ENCODE peak calls at places on chromosomes 13 and 19, in five cellular contexts. P, J, U, O and D are unnamed samples.
A peak's percentile ranks its signal among the peaks of the same experiment; 100 is the strongest.

GRCh38 chr19:16134510-16134909 is 9.0 kb upstream of the HSH2D start:
- DNase-seq in P (no peak), J (no peak), U (no peak), O (no peak), D (no peak)

GRCh38 chr13:60134376-60134775 is 29.4 kb downstream of the DIAPH3 start:
- DNase-seq in P (no peak), J (no peak), U (peak; percentile 2), O (no peak), D (no peak)

GRCh38 chr13:64482373-64482772 is 2747.8 kb downstream of the PCDH9 start:
- DNase-seq in P (no peak), J (no peak), U (no peak), O (no peak), D (no peak)

GRCh38 chr19:50510700-50511068 is 307 bp downstream of the JOSD2 start:
- DNase-seq in P (no peak), J (no peak), U (no peak), O (no peak), D (no peak)

GRCh38 chr19:51339313-51339686 is 2.6 kb downstream of the VSIG10L start:
- DNase-seq in P (no peak), J (no peak), U (no peak), O (no peak), D (no peak)

GRCh38 chr13:105207586-105208293 is 1327.7 kb downstream of the EFNB2 start:
- DNase-seq in P (no peak), J (no peak), U (no peak), O (no peak), D (no peak)

GRCh38 chr19:10262771-10263170 is 8.1 kb upstream of the ICAM1 start:
- DNase-seq in P (no peak), J (no peak), U (no peak), O (no peak), D (no peak)

GRCh38 chr13:30341815-30342570 is 34.6 kb upstream of the KATNAL1 start:
- DNase-seq in P (peak; percentile 91), J (no peak), U (no peak), O (peak; percentile 85), D (peak; percentile 86)

GRCh38 chr19:40607898-40608621 is 6.9 kb downstream of the LTBP4 start:
- DNase-seq in P (no peak), J (no peak), U (no peak), O (no peak), D (no peak)

GRCh38 chr19:52992109-52993004 is 21.4 kb upstream of the ERVV-1 start:
- DNase-seq in P (peak; percentile 34), J (no peak), U (peak; percentile 7), O (peak; percentile 52), D (peak; percentile 34)

GRCh38 chr13:94705081-94705751 is 7.1 kb downstream of the SOX21 start:
- DNase-seq in P (no peak), J (no peak), U (no peak), O (no peak), D (no peak)

GRCh38 chr13:56975647-56976046 is 165.1 kb upstream of the PRR20A start:
- DNase-seq in P (no peak), J (no peak), U (no peak), O (no peak), D (no peak)

GRCh38 chr19:8208119-8208709 is 956 bp upstream of the CERS4 start:
- DNase-seq in P (no peak), J (no peak), U (no peak), O (no peak), D (peak; percentile 30)

GRCh38 chr19:12720851-12721655 is 2.7 kb downstream of the TNPO2 start:
- DNase-seq in P (no peak), J (no peak), U (peak; percentile 38), O (peak; percentile 69), D (no peak)

GRCh38 chr19:48926909-48927308 is 6.6 kb upstream of the DHDH start:
- DNase-seq in P (peak; percentile 82), J (no peak), U (peak; percentile 35), O (no peak), D (peak; percentile 69)

GRCh38 chr13:85631801-85632200 is 167.4 kb downstream of the SLITRK6 start:
- DNase-seq in P (no peak), J (no peak), U (no peak), O (no peak), D (no peak)

GRCh38 chr19:1074512-1075283 is 7.7 kb downstream of the ARHGAP45 start:
- DNase-seq in P (peak; percentile 78), J (peak; percentile 48), U (peak; percentile 92), O (peak; percentile 70), D (no peak)

GRCh38 chr19:6022570-6023049 is 44.7 kb upstream of the RANBP3 start:
- DNase-seq in P (no peak), J (no peak), U (no peak), O (no peak), D (no peak)
- TF ChIP-seq CTCF in P (no peak), J (no peak), U (peak; percentile 37), O (no peak), D (no peak)

GRCh38 chr13:28704919-28705318 is 13.9 kb downstream of the SLC46A3 start:
- DNase-seq in P (no peak), J (no peak), U (no peak), O (no peak), D (no peak)

GRCh38 chr13:28705734-28706133 is 13.0 kb downstream of the SLC46A3 start:
- DNase-seq in P (no peak), J (no peak), U (no peak), O (no peak), D (no peak)

GRCh38 chr13:28707629-28708427 is 10.9 kb downstream of the SLC46A3 start:
- DNase-seq in P (no peak), J (no peak), U (peak; percentile 12), O (no peak), D (no peak)

GRCh38 chr13:28699246-28699645 is 19.5 kb downstream of the SLC46A3 start:
- DNase-seq in P (no peak), J (no peak), U (no peak), O (no peak), D (no peak)

DNA sequence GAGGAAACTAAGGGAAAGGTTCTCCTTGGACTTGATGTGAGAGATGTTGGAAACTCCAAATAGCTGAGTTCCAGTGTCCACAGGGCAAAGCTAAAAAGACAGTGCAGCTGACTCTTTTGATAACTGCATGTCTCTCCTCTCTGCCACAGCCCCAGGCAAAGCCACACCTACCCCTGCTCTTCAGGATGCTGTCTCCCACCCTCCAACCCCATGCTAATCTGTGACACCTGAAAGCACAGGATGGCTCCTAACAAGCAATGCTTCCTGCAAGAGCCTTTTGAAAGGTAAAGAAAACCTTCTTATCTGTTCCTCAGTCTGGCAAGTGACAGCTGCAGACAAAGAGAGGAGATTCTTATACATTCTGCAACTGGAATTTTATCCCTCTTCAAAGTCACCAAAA is 14.5 kb downstream of the SLC46A3 start:
- DNase-seq in P (no peak), J (no peak), U (no peak), O (no peak), D (no peak)
- TF ChIP-seq CTCF in P (no peak), J (no peak), U (no peak), O (no peak), D (no peak)

DNA sequence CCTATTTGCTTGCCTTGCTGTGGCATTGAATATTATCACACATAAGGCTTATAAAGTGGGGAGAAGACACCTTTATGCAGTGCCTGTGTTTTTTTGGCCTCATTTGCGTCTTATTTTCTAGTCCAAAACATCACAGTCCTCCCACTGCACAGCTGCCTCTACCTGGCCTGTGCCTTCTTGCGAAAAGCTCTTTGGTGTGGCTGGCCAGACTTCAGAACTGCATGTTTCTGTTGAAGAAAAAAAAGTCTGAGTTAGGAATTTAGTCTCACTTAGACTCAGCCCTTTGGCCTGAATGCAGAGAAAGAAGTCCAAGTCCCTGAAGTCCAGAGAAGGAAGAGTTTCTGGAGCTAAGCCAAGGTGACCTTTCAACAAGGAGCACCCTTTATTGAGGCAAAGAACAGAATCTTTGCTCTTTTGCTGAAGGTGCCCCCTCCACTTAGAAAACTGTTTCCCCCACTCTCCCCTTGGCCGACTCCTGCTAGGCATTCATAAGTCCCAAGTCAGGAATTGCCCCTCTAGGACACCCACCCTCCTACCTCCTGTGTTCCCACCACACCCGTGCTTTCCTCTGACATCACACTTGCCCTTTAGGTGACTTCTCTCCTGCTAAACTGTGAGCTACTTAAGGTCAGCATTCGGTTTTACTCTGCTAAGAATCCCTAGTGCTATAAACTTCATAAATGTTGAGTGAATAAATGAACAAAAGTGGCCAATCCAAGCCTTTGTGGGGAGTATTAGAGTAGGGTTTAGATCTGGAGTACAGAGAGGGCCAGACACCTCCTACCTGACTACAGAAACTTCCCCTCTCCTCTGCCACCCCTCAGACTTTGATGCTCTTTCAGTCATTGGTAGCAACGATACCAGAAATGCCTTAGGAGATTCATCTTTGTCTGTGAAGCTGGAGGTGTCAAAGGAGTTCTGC is 226.8 kb downstream of the LACC1 start:
- DNase-seq in P (no peak), J (no peak), U (no peak), O (peak; percentile 42), D (no peak)
- TF ChIP-seq CTCF in P (no peak), J (no peak), U (no peak), O (no peak), D (no peak)

GRCh38 chr13:40123962-40124647 is 468.6 kb downstream of the COG6 start:
- DNase-seq in P (no peak), J (no peak), U (no peak), O (no peak), D (no peak)
- TF ChIP-seq CTCF in P (no peak), J (no peak), U (no peak), O (no peak), D (no peak)

DNA sequence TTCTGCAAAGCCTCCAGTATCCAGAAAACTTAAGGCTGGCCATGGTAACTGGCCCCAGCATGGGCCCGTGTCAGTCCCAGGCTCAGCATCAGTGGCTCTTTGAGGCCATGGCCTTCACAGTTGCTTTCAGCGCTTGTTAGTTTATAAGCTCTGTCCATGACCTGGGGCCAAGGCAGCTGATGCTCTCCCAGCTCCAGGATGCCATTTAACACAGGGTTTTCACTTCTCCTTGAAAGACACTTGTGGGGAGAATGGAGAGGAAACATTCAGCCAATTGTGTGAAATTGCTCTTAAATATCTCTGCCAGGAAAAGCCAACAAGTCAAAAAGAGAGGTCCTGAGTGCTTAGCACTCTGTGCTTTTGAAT is 321.3 kb downstream of the FOXO1 start:
- DNase-seq in P (no peak), J (no peak), U (no peak), O (no peak), D (no peak)
- TF ChIP-seq CTCF in P (no peak), J (no peak), U (no peak), O (no peak), D (no peak)

DNA sequence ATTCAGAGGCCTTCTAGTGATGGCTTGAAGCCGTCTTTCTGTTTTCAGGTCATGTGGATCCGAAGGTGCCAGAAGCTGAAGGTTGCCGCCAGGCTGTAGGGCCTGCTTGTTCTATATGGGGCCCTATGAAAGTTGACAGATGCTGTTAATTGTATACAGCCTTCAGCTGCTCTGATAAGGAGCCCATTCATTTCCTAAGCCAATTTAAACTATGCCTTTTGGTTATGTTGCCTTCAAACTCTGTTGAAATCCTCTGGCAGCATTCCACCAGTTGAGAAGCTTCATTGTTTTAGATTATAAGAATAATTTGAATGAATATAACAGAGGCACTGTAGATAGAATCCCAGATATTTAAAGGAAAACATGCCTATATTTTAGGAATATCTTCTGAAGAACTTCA is 34.4 kb downstream of the RAP2A start:
- DNase-seq in P (no peak), J (no peak), U (no peak), O (no peak), D (no peak)
- TF ChIP-seq CTCF in P (no peak), J (no peak), U (no peak), O (no peak), D (no peak)

GRCh38 chr19:2782357-2782935 is 627 bp downstream of the SGTA start:
- DNase-seq in P (no peak), J (no peak), U (peak; percentile 33), O (no peak), D (no peak)
- TF ChIP-seq CTCF in P (no peak), J (no peak), U (no peak), O (no peak), D (no peak)